ENCODE peak calls at places on chromosomes 11 and 22, in seven cellular contexts. F is choroid plexus epithelial cell; E is AG08396; O is T-helper 9 cell; J is substantia nigra; H is stimulated activated CD4-positive, alpha-beta T cell treated with anti-CD3 and anti-CD28 coated beads, TNF-alpha, amount 100 ng/mL, for 1 hour; T is NCI-H345. Z is an unnamed sample.

GRCh38 chr22:37020192-37020479 is 594 bp downstream of the MPST start:
- DNase-seq in T (no peak), F (peak), H (no peak), E (peak), O (no peak), J (no peak), Z (no peak)

GRCh38 chr11:12106501-12106900 is 3.9 kb upstream of the MICAL2 start:
- DNase-seq in H (no peak), F (no peak), J (no peak), E (no peak), T (no peak), O (no peak), Z (no peak)

GRCh38 chr22:21628386-21629261 is 1.2 kb downstream of the YDJC start:
- DNase-seq in O (no peak), H (no peak), E (no peak), J (no peak), T (no peak), F (no peak), Z (no peak)

GRCh38 chr11:60241786-60242185 is 1.2 kb downstream of the MS4A4E start:
- DNase-seq in O (no peak), T (no peak), E (no peak), H (no peak), F (no peak), J (no peak), Z (no peak)

GRCh38 chr11:17686185-17686980 is 33.0 kb upstream of the MYOD1 start:
- DNase-seq in H (no peak), T (no peak), O (no peak), E (no peak), F (no peak), J (no peak), Z (no peak)

GRCh38 chr11:10606536-10607208 is 38.2 kb upstream of the LYVE1 start:
- DNase-seq in E (peak), J (no peak), O (no peak), F (peak), T (no peak), H (no peak), Z (no peak)

GRCh38 chr22:20651286-20651685 is 122.6 kb upstream of the SERPIND1 start:
- DNase-seq in E (no peak), T (no peak), H (no peak), F (no peak), J (no peak), O (no peak), Z (no peak)

GRCh38 chr11:30019481-30019880 is 2.7 kb upstream of the KCNA4 start:
- DNase-seq in T (no peak), H (no peak), E (no peak), F (no peak), O (no peak), J (no peak), Z (no peak)

GRCh38 chr11:2200536-2200935 is 28.9 kb upstream of the TH start:
- DNase-seq in T (no peak), O (no peak), E (no peak), F (no peak), H (no peak), J (no peak), Z (no peak)

GRCh38 chr11:134069426-134069921 is 602 bp downstream of the JAM3 start:
- DNase-seq in O (no peak), F (peak), J (no peak), T (peak), H (no peak), E (peak), Z (peak)

GRCh38 chr11:3903207-3903896 is 47.9 kb downstream of the STIM1 start:
- DNase-seq in O (no peak), T (no peak), F (no peak), J (no peak), H (no peak), E (no peak), Z (no peak)

GRCh38 chr22:47189056-47189916 is 426.8 kb downstream of the TBC1D22A start:
- DNase-seq in T (no peak), O (no peak), E (no peak), H (no peak), J (no peak), F (no peak), Z (peak)

GRCh38 chr22:23478175-23478574 is 101.9 kb downstream of the IGLL1 start:
- DNase-seq in H (no peak), E (no peak), T (no peak), O (no peak), J (no peak), F (peak), Z (no peak)

GRCh38 chr22:48501231-48501750 is 1326.4 kb downstream of the BRD1 start:
- DNase-seq in J (no peak), T (no peak), O (no peak), E (no peak), F (no peak), H (no peak), Z (no peak)

GRCh38 chr22:23035557-23036277 is 34.6 kb upstream of the GNAZ start:
- DNase-seq in T (no peak), O (no peak), F (no peak), H (no peak), J (no peak), E (no peak), Z (no peak)

GRCh38 chr11:113487622-113488021 is 12.4 kb upstream of the DRD2 start:
- DNase-seq in J (no peak), F (no peak), T (peak), H (no peak), E (no peak), O (no peak), Z (no peak)

GRCh38 chr11:73404048-73404447 is 27.8 kb downstream of the RELT start:
- DNase-seq in O (no peak), J (peak), H (no peak), F (peak), E (peak), T (peak), Z (peak)

GRCh38 chr11:122963981-122964380 is 17.7 kb downstream of the BSX start:
- DNase-seq in H (no peak), E (no peak), T (no peak), O (no peak), J (no peak), F (no peak), Z (no peak)

GRCh38 chr11:10109836-10110235 is 184.2 kb downstream of the SBF2 start:
- DNase-seq in E (peak), J (no peak), T (no peak), H (no peak), F (peak), O (no peak), Z (no peak)

GRCh38 chr11:78691215-78691614 is 116.6 kb upstream of the NARS2 start:
- DNase-seq in J (no peak), F (no peak), T (no peak), E (no peak), H (no peak), O (no peak), Z (no peak)

GRCh38 chr22:25281675-25282345 is 62.4 kb downstream of the CRYBB2 start:
- DNase-seq in F (no peak), J (no peak), E (no peak), T (no peak), O (no peak), H (no peak), Z (no peak)

GRCh38 chr11:12482839-12483238 is 105.5 kb downstream of the PARVA start:
- DNase-seq in H (no peak), O (no peak), F (no peak), T (no peak), J (no peak), E (no peak), Z (no peak)

GRCh38 chr11:57493507-57494503 is 21.7 kb downstream of the SLC43A1 start:
- DNase-seq in O (peak), F (peak), E (no peak), T (peak), H (peak), J (no peak), Z (no peak)

GRCh38 chr22:50216161-50216683 is 15.4 kb downstream of the SELENOO start:
- DNase-seq in J (no peak), T (no peak), H (no peak), F (no peak), E (no peak), O (no peak), Z (no peak)